ENCODE peak calls at places on chromosomes 12 and 14, in four cellular contexts. T, V, N and L are unnamed samples.
A peak's percentile ranks its signal among the peaks of the same experiment; 100 is the strongest.

GRCh38 chr14:52125885-52126284 is 57.0 kb upstream of the NID2 start:
- DNase-seq in V (no peak), T (no peak), N (no peak), L (no peak)

GRCh38 chr12:116598341-116599284 is 39.4 kb downstream of the MAP1LC3B2 start:
- DNase-seq in V (no peak), N (no peak), T (no peak), L (no peak)

GRCh38 chr12:61646639-61647038 is 613.6 kb upstream of the USP15 start:
- DNase-seq in T (no peak), V (no peak), N (no peak), L (no peak)

GRCh38 chr12:43325786-43326185 is 226.2 kb downstream of the ADAMTS20 start:
- DNase-seq in T (no peak), N (no peak), V (no peak), L (no peak)

GRCh38 chr12:91902860-91903683 is 242.6 kb downstream of the BTG1 start:
- DNase-seq in T (no peak), N (no peak), V (peak; percentile 14), L (no peak)

GRCh38 chr12:30836656-30837445 is 82.1 kb upstream of the CAPRIN2 start:
- DNase-seq in V (no peak), T (no peak), N (no peak), L (no peak)

GRCh38 chr14:30779210-30779609 is 95.1 kb upstream of the COCH start:
- DNase-seq in N (peak; percentile 4), T (no peak), V (peak; percentile 38), L (peak; percentile 3)

GRCh38 chr12:108618079-108618952 is 15.4 kb downstream of the SELPLG start:
- DNase-seq in N (peak; percentile 67), T (peak; percentile 72), V (peak; percentile 90), L (peak; percentile 87)

GRCh38 chr14:71358209-71358931 is 451.1 kb downstream of the PCNX1 start:
- DNase-seq in V (no peak), T (no peak), N (no peak), L (no peak)

GRCh38 chr14:24351517-24351916 is 11.7 kb upstream of the RIPK3 start:
- DNase-seq in V (peak; percentile 68), N (no peak), T (no peak), L (peak; percentile 41)

GRCh38 chr14:33709286-33709685 is 241.6 kb downstream of the EGLN3 start:
- DNase-seq in T (no peak), V (no peak), N (no peak), L (no peak)

GRCh38 chr12:7144414-7145120 is 14.4 kb downstream of the CLSTN3 start:
- DNase-seq in T (no peak), V (peak; percentile 68), N (no peak), L (peak; percentile 61)

GRCh38 chr12:17992002-17992656 is 97.9 kb downstream of the RERGL start:
- DNase-seq in T (no peak), V (peak; percentile 69), N (peak; percentile 15), L (peak; percentile 53)

GRCh38 chr14:73785336-73785833 is 66.2 kb upstream of the PTGR2 start:
- DNase-seq in V (peak; percentile 74), T (peak; percentile 25), N (peak; percentile 53), L (peak; percentile 89)

GRCh38 chr12:58026421-58026820 is 85.1 kb downstream of the ATP23 start:
- DNase-seq in N (no peak), V (peak; percentile 73), T (no peak), L (no peak)

GRCh38 chr14:68441532-68441931 is 351.3 kb downstream of the ZFP36L1 start:
- DNase-seq in T (no peak), N (no peak), V (no peak), L (no peak)

GRCh38 chr12:49507139-49507538 is 31.7 kb upstream of the KCNH3 start:
- DNase-seq in V (peak; percentile 94), T (no peak), N (peak; percentile 60), L (peak; percentile 94)

GRCh38 chr14:101120636-101121398 is 217.3 kb upstream of the RTL1 start:
- DNase-seq in N (no peak), V (peak; percentile 37), T (no peak), L (no peak)

GRCh38 chr14:92685784-92686355 is 62.6 kb downstream of the LGMN start:
- DNase-seq in N (no peak), T (no peak), V (no peak), L (no peak)

GRCh38 chr12:4157122-4157521 is 116.4 kb upstream of the CCND2 start:
- DNase-seq in N (no peak), V (no peak), T (no peak), L (no peak)

GRCh38 chr12:48356041-48356768 is 5.5 kb upstream of the ZNF641 start:
- DNase-seq in T (no peak), V (no peak), N (no peak), L (peak; percentile 4)

GRCh38 chr14:93032301-93032929 is 83.3 kb downstream of the ITPK1 start:
- DNase-seq in T (no peak), N (no peak), V (no peak), L (no peak)

GRCh38 chr14:87049886-87050820 is 942.8 kb downstream of the GALC start:
- DNase-seq in N (peak; percentile 11), T (no peak), V (peak; percentile 26), L (peak; percentile 31)